ENCODE peak calls at places on chromosomes 4 and X, in five cellular contexts. One of them, this sample, is unnamed.

GRCh38 chr4:177191586-177191985 is 118.1 kb upstream of the NEIL3 start:
- DNase-seq in ascending aorta: no peak
- DNase-seq in pancreas: no peak
- DNase-seq in esophagus muscularis mucosa: no peak
- DNase-seq in psoas muscle: no peak
- DNase-seq in this sample: no peak

GRCh38 chrX:46882266-46882665 is 30.0 kb upstream of the JADE3 start:
- DNase-seq in ascending aorta: no peak
- DNase-seq in pancreas: no peak
- DNase-seq in esophagus muscularis mucosa: no peak
- DNase-seq in psoas muscle: no peak
- DNase-seq in this sample: no peak

GRCh38 chr4:10524196-10524833 is 67.1 kb upstream of the ZNF518B start:
- DNase-seq in ascending aorta: no peak
- DNase-seq in pancreas: no peak
- DNase-seq in esophagus muscularis mucosa: no peak
- DNase-seq in psoas muscle: no peak
- DNase-seq in this sample: no peak

GRCh38 chrX:30156880-30157560 is 58.3 kb upstream of the MAGEB2 start:
- DNase-seq in ascending aorta: no peak
- DNase-seq in pancreas: no peak
- DNase-seq in esophagus muscularis mucosa: no peak
- DNase-seq in psoas muscle: no peak
- DNase-seq in this sample: no peak

GRCh38 chrX:70825366-70825765 is 83.1 kb downstream of the TEX11 start:
- DNase-seq in ascending aorta: no peak
- DNase-seq in pancreas: no peak
- DNase-seq in esophagus muscularis mucosa: no peak
- DNase-seq in psoas muscle: no peak
- DNase-seq in this sample: no peak

GRCh38 chr4:152819026-152819645 is 39.4 kb downstream of the ARFIP1 start:
- DNase-seq in ascending aorta: no peak
- DNase-seq in pancreas: no peak
- DNase-seq in esophagus muscularis mucosa: no peak
- DNase-seq in psoas muscle: no peak
- DNase-seq in this sample: no peak

GRCh38 chr4:127162741-127163140 is 470.0 kb upstream of the INTU start:
- DNase-seq in ascending aorta: no peak
- DNase-seq in pancreas: no peak
- DNase-seq in esophagus muscularis mucosa: no peak
- DNase-seq in psoas muscle: no peak
- DNase-seq in this sample: no peak

GRCh38 chrX:112678831-112679230 is 907 bp downstream of the LHFPL1 start:
- DNase-seq in ascending aorta: no peak
- DNase-seq in pancreas: no peak
- DNase-seq in esophagus muscularis mucosa: no peak
- DNase-seq in psoas muscle: no peak
- DNase-seq in this sample: no peak

GRCh38 chrX:134607523-134607922 is 50.7 kb downstream of the PLAC1 start:
- DNase-seq in ascending aorta: no peak
- DNase-seq in pancreas: no peak
- DNase-seq in esophagus muscularis mucosa: no peak
- DNase-seq in psoas muscle: no peak
- DNase-seq in this sample: no peak

GRCh38 chrX:155819525-155819924 is 61.6 kb upstream of the VAMP7 start:
- DNase-seq in ascending aorta: no peak
- DNase-seq in pancreas: no peak
- DNase-seq in esophagus muscularis mucosa: no peak
- DNase-seq in psoas muscle: no peak
- DNase-seq in this sample: no peak

GRCh38 chr4:154740462-154740861 is 3.3 kb upstream of the LRAT start:
- DNase-seq in ascending aorta: no peak
- DNase-seq in pancreas: peak; percentile 25
- DNase-seq in esophagus muscularis mucosa: no peak
- DNase-seq in psoas muscle: no peak
- DNase-seq in this sample: no peak

GRCh38 chrX:115898382-115899001 is 272.1 kb upstream of the AGTR2 start:
- DNase-seq in ascending aorta: peak; percentile 84
- DNase-seq in pancreas: peak; percentile 84
- DNase-seq in esophagus muscularis mucosa: no peak
- DNase-seq in psoas muscle: peak; percentile 81
- DNase-seq in this sample: no peak
- TF ChIP-seq CTCF in ascending aorta: peak; percentile 43
- TF ChIP-seq CTCF in pancreas: peak; percentile 37
- TF ChIP-seq CTCF in esophagus muscularis mucosa: peak; percentile 19
- TF ChIP-seq CTCF in psoas muscle: peak; percentile 52
- TF ChIP-seq CTCF in this sample: peak; percentile 33

GRCh38 chr4:4481394-4482000 is 60.4 kb downstream of the STX18 start:
- DNase-seq in ascending aorta: no peak
- DNase-seq in pancreas: no peak
- DNase-seq in esophagus muscularis mucosa: no peak
- DNase-seq in psoas muscle: no peak
- DNase-seq in this sample: no peak
- H3K27ac ChIP-seq in ascending aorta: no peak overlapping the region
- H3K27ac ChIP-seq in pancreas: no peak overlapping the region
- H3K27ac ChIP-seq in esophagus muscularis mucosa: no peak overlapping the region
- H3K27ac ChIP-seq in psoas muscle: no peak overlapping the region
- H3K27ac ChIP-seq in this sample: no peak overlapping the region

GRCh38 chrX:2484721-2485459 is 15.9 kb downstream of the DHRSX start:
- DNase-seq in ascending aorta: no peak
- DNase-seq in pancreas: no peak
- DNase-seq in esophagus muscularis mucosa: no peak
- DNase-seq in psoas muscle: no peak
- DNase-seq in this sample: no peak

GRCh38 chrX:2487366-2487765 is 13.4 kb downstream of the DHRSX start:
- DNase-seq in ascending aorta: no peak
- DNase-seq in pancreas: no peak
- DNase-seq in esophagus muscularis mucosa: no peak
- DNase-seq in psoas muscle: no peak
- DNase-seq in this sample: no peak

GRCh38 chrX:2485460-2485753 is 15.4 kb downstream of the DHRSX start:
- DNase-seq in ascending aorta: no peak
- DNase-seq in pancreas: no peak
- DNase-seq in esophagus muscularis mucosa: no peak
- DNase-seq in psoas muscle: no peak
- DNase-seq in this sample: no peak

GRCh38 chrX:2486476-2487133 is 14.2 kb downstream of the DHRSX start:
- DNase-seq in ascending aorta: no peak
- DNase-seq in pancreas: no peak
- DNase-seq in esophagus muscularis mucosa: no peak
- DNase-seq in psoas muscle: no peak
- DNase-seq in this sample: no peak

GRCh38 chrX:2485789-2486345 is 14.9 kb downstream of the DHRSX start:
- DNase-seq in ascending aorta: no peak
- DNase-seq in pancreas: no peak
- DNase-seq in esophagus muscularis mucosa: no peak
- DNase-seq in psoas muscle: no peak
- DNase-seq in this sample: no peak
- H3K4me1 ChIP-seq in ascending aorta: peaks cover 4% of the 10 kb centered on the region
- H3K4me1 ChIP-seq in pancreas: no peaks in the 10 kb centered on the region
- H3K4me1 ChIP-seq in esophagus muscularis mucosa: no peaks in the 10 kb centered on the region
- H3K4me1 ChIP-seq in psoas muscle: no peaks in the 10 kb centered on the region
- H3K4me1 ChIP-seq in this sample: peaks cover 11% of the 10 kb centered on the region

DNA sequence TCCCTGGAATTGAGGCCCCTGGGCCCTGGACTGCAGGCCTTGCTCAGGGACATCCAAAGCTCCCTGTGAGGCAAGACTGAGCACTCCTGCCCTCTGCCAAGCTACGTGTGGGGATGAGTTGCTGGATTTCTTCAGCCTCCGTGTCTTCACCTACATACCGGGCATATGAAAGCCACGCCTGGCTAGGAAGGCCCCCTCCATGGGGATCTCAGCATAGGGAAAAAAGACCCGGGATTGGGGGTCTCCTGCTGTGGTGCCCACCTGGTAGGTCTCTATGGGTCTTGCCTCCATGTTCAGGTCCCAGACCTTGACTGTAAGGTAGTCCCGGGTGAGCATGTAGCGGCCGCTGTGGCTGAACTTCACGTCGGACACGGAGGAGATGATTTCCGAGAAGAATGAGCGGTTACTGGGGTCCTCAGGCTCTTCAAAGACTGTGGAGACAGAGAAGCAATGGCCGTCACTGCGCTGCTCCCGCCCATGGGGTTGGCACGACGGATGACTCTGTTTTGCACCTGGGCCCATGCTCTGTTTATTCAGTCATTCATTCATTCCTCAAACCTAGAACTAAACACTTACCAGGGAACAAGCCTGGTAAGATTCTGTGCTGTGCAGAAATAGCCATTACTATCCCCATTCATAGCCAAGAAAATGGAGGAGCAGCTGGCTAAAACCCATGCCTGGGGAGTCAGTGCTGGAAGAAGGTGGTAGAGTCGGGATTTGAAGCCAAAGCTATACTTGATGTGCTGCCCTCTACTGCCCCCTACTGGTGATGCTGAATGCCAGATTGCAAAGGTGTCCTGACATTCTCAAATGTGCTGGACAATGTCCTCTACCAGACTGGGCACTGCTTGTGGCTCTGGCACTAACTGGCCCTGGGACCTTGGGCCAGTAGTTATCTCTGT is 63.9 kb downstream of the WFS1 start:
- DNase-seq in ascending aorta: no peak
- DNase-seq in pancreas: no peak
- DNase-seq in esophagus muscularis mucosa: no peak
- DNase-seq in psoas muscle: peak; percentile 39
- DNase-seq in this sample: no peak
- TF ChIP-seq CTCF in ascending aorta: peak; percentile 23
- TF ChIP-seq CTCF in pancreas: peak; percentile 33
- TF ChIP-seq CTCF in esophagus muscularis mucosa: no peak
- TF ChIP-seq CTCF in psoas muscle: peak; percentile 27
- TF ChIP-seq CTCF in this sample: no peak

GRCh38 chrX:13938053-13938765 is 91.5 kb downstream of the GEMIN8 start:
- DNase-seq in ascending aorta: no peak
- DNase-seq in pancreas: peak; percentile 84
- DNase-seq in esophagus muscularis mucosa: no peak
- DNase-seq in psoas muscle: no peak
- DNase-seq in this sample: no peak

GRCh38 chrX:13938766-13939530 is 90.7 kb downstream of the GEMIN8 start:
- DNase-seq in ascending aorta: no peak
- DNase-seq in pancreas: no peak
- DNase-seq in esophagus muscularis mucosa: no peak
- DNase-seq in psoas muscle: no peak
- DNase-seq in this sample: no peak

GRCh38 chrX:13934731-13935130 is 95.0 kb downstream of the GEMIN8 start:
- DNase-seq in ascending aorta: no peak
- DNase-seq in pancreas: no peak
- DNase-seq in esophagus muscularis mucosa: no peak
- DNase-seq in psoas muscle: no peak
- DNase-seq in this sample: no peak

GRCh38 chrX:13937370-13938052 is 92.2 kb downstream of the GEMIN8 start:
- DNase-seq in ascending aorta: no peak
- DNase-seq in pancreas: no peak
- DNase-seq in esophagus muscularis mucosa: no peak
- DNase-seq in psoas muscle: no peak
- DNase-seq in this sample: no peak

GRCh38 chrX:13936804-13937203 is 92.9 kb downstream of the GEMIN8 start:
- DNase-seq in ascending aorta: no peak
- DNase-seq in pancreas: no peak
- DNase-seq in esophagus muscularis mucosa: no peak
- DNase-seq in psoas muscle: no peak
- DNase-seq in this sample: no peak
- H3K27ac ChIP-seq in ascending aorta: no peak overlapping the region
- H3K27ac ChIP-seq in pancreas: no peak overlapping the region
- H3K27ac ChIP-seq in esophagus muscularis mucosa: no peak overlapping the region
- H3K27ac ChIP-seq in psoas muscle: no peak overlapping the region
- H3K27ac ChIP-seq in this sample: no peak overlapping the region

DNA sequence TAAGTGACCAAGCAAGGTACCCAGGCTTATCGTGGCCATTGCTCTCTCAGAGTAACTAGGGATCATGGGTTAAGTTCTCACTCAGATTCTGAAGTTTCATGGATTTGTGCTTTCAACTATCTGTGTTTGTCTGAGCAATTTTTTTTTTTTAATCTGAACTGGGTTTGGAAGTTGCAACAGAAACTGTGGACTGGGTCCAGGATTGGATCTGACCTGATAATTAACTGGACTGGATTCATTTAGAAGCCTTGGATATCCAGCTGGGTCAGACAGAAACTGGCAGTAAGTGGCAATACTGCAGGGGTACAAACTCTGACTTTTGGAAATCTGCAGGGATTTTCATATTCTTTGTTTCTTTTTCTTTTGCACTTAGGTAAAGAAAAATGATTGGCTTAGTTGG is 38.7 kb upstream of the FGF2 start:
- DNase-seq in ascending aorta: no peak
- DNase-seq in pancreas: no peak
- DNase-seq in esophagus muscularis mucosa: no peak
- DNase-seq in psoas muscle: no peak
- DNase-seq in this sample: no peak
- H3K4me1 ChIP-seq in ascending aorta: peaks cover 10% of the 10 kb centered on the region
- H3K4me1 ChIP-seq in pancreas: no peaks in the 10 kb centered on the region
- H3K4me1 ChIP-seq in esophagus muscularis mucosa: peaks cover 16% of the 10 kb centered on the region
- H3K4me1 ChIP-seq in psoas muscle: peaks cover 7% of the 10 kb centered on the region
- H3K4me1 ChIP-seq in this sample: no peaks in the 10 kb centered on the region